ENCODE peak calls at places on chromosome 21, in five cellular contexts. O is SK-N-SH, Y is HCT116, Z is HepG2, U is GM12878. Q is an unnamed sample.

GRCh38 chr21:29078884-29079765 is 5.7 kb upstream of the CCT8 start:
- DNase-seq in Z (no peak), O (no peak), Y (no peak), U (peak), Q (no peak)

GRCh38 chr21:26404288-26404687 is 168.8 kb downstream of the CYYR1 start:
- DNase-seq in O (no peak), Y (no peak), Z (no peak), U (no peak), Q (no peak)

GRCh38 chr21:42534361-42534900 is 20.8 kb downstream of the SLC37A1 start:
- DNase-seq in Y (no peak), U (no peak), Z (no peak), O (peak), Q (no peak)

GRCh38 chr21:45998276-45998701 is 16.7 kb downstream of the COL6A1 start:
- DNase-seq in U (no peak), O (no peak), Z (no peak), Y (no peak), Q (no peak)

GRCh38 chr21:46057111-46057709 is 40.7 kb upstream of the COL6A2 start:
- DNase-seq in U (no peak), Z (no peak), O (no peak), Y (no peak), Q (no peak)

GRCh38 chr21:42423197-42423675 is 19.5 kb downstream of the UBASH3A start:
- DNase-seq in U (peak), Y (no peak), Z (no peak), O (no peak), Q (no peak)

GRCh38 chr21:34613679-34614442 is 1.1 kb downstream of the RCAN1 start:
- DNase-seq in O (peak), U (no peak), Y (no peak), Z (no peak), Q (peak)

GRCh38 chr21:44939532-44940115 is at the start of gene SLX9:
- DNase-seq in Y (peak), Z (peak), U (no peak), O (peak), Q (peak)

GRCh38 chr21:32046191-32046590 is 173.4 kb downstream of the HUNK start:
- DNase-seq in Z (no peak), U (no peak), O (no peak), Y (no peak), Q (no peak)

GRCh38 chr21:28805885-28806284 is 186.8 kb downstream of the LTN1 start:
- DNase-seq in Y (no peak), O (no peak), Z (no peak), U (no peak), Q (no peak)

GRCh38 chr21:17673261-17674020 is 60.7 kb upstream of the BTG3 start:
- DNase-seq in O (no peak), U (no peak), Z (no peak), Y (no peak), Q (no peak)

GRCh38 chr21:41016472-41016871 is 151.5 kb upstream of the BACE2 start:
- DNase-seq in U (no peak), Z (no peak), Y (no peak), O (no peak), Q (no peak)

GRCh38 chr21:45529785-45530422 is 12.3 kb downstream of the SLC19A1 start:
- DNase-seq in Y (no peak), U (no peak), O (no peak), Z (no peak), Q (no peak)

GRCh38 chr21:26826801-26827200 is 18.4 kb downstream of the ADAMTS1 start:
- DNase-seq in U (no peak), O (no peak), Z (no peak), Y (no peak), Q (no peak)

GRCh38 chr21:35191754-35192153 is 142.7 kb upstream of the RUNX1 start:
- DNase-seq in O (no peak), Y (no peak), Z (no peak), U (no peak), Q (no peak)

GRCh38 chr21:26756491-26757159 is 88.6 kb downstream of the ADAMTS1 start:
- DNase-seq in U (no peak), Z (no peak), O (no peak), Y (no peak), Q (no peak)

GRCh38 chr21:28761709-28762356 is 230.8 kb downstream of the LTN1 start:
- DNase-seq in U (no peak), O (no peak), Y (no peak), Z (no peak), Q (no peak)

GRCh38 chr21:34522284-34522683 is 10.3 kb upstream of the KCNE1 start:
- DNase-seq in Y (no peak), Z (peak), U (no peak), O (no peak), Q (no peak)

GRCh38 chr21:35850029-35850428 is 210.3 kb downstream of the SETD4 start:
- DNase-seq in Z (no peak), Y (no peak), O (no peak), U (no peak), Q (no peak)

GRCh38 chr21:42198949-42199348 is 20.0 kb upstream of the ABCG1 start:
- DNase-seq in Z (no peak), O (no peak), Y (no peak), U (no peak), Q (no peak)

GRCh38 chr21:35478096-35479080 is 429.3 kb upstream of the RUNX1 start:
- DNase-seq in Y (no peak), U (no peak), Z (no peak), O (no peak), Q (no peak)

DNA sequence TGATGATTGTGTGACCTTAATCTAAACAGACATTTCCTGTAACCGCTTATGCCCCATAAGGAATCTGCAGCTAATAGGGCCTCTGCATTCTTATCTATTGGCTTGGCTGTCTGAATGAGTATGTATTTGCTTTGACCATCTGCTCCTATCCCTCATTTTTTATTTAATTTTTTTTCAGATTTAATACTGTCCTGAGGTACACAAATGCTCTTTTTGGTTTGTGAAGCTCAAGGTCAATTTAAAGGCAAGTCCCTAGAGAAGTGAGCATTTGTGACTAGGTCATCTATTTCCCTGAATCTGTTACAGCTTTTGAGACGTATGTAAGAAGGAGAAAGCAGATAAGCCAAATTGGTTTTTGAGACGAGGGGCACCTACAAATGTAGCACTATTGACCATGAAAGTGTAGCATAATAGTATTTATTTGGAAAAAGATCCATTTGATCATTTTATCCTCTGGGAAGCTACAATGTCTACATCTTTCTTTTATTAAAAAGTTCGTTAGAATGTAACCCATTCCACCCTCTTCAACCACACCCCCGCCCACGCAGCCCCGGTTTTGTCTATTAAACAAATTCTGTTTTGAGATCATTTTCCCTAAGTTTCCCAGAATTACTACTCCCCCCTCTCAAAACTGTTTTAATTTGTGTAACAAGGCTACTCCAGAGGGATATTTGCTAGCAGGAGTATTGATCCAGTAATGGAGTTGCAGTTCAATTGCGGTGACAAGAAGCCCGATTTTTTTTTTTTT is 69.3 kb upstream of the HSPA13 start:
- DNase-seq in U (no peak), Z (no peak), O (no peak), Y (no peak), Q (peak)
- TF ChIP-seq ZBTB33 in U (no peak), Z (no peak), O (no peak), Y (no peak), Q (no peak)

GRCh38 chr21:39347537-39347936 is 1.4 kb downstream of the HMGN1 start:
- DNase-seq in O (no peak), U (no peak), Z (no peak), Y (no peak), Q (no peak)
- TF ChIP-seq ZBTB33 in O (no peak), U (no peak), Z (no peak), Y (no peak), Q (no peak)

GRCh38 chr21:37717534-37717933 is 198.7 kb downstream of the KCNJ6 start:
- DNase-seq in U (no peak), O (no peak), Z (no peak), Y (no peak), Q (no peak)

GRCh38 chr21:37711294-37711844 is 204.9 kb downstream of the KCNJ6 start:
- DNase-seq in Z (no peak), U (no peak), Y (no peak), O (peak), Q (no peak)

GRCh38 chr21:37710555-37711293 is 205.5 kb downstream of the KCNJ6 start:
- DNase-seq in Y (no peak), Z (peak), O (peak), U (no peak), Q (no peak)

GRCh38 chr21:37712204-37712934 is 203.9 kb downstream of the KCNJ6 start:
- DNase-seq in Y (peak), U (no peak), Z (peak), O (peak), Q (peak)
- TF ChIP-seq ZBTB33 in Y (no peak), U (no peak), Z (no peak), O (no peak), Q (no peak)

GRCh38 chr21:24994717-24995116 is 612.6 kb downstream of the MRPL39 start:
- DNase-seq in Y (no peak), O (no peak), U (no peak), Z (no peak), Q (no peak)

GRCh38 chr21:24988941-24989340 is 618.3 kb downstream of the MRPL39 start:
- DNase-seq in Y (no peak), U (no peak), Z (no peak), O (no peak), Q (no peak)
- TF ChIP-seq ZBTB33 in Y (no peak), U (no peak), Z (no peak), O (no peak), Q (no peak)

DNA sequence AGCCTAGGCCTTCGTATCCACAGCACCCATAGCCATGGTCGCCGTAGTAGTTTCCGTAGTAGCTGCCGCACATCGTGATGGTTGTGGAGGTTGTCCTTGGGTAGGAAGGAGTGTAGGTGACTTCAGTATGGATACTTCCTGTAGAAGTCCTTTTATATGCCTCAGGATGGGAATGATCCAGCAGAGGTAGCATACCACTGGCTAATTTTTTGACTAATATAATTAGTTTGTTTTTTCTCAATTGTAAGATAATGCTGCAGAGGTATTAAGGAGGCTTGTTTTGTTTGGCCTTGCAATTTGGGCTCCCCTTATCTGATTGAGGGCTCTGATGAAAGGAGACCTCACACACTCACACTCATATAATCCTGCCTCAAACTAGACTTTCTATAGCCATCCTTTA is at the start of gene KRTAP6-2:
- DNase-seq in O (no peak), U (no peak), Z (no peak), Y (no peak), Q (no peak)
- TF ChIP-seq ZBTB33 in O (no peak), U (no peak), Z (no peak), Y (no peak), Q (no peak)